ENCODE peak calls at places on chromosomes 4 and X, in seven cellular contexts. Z is skeletal muscle cell; R is NCI-H345; U is stimulated activated CD4-positive, alpha-beta T cell treated with anti-CD3 and anti-CD28 coated beads, Interleukin-4, amount 100 ng/mL, for 1 hour; E is heart left ventricle; L is K562; J is T-helper 9 cell. D is an unnamed sample.

GRCh38 chr4:160091631-160092030 is 988.8 kb downstream of the RAPGEF2 start:
- DNase-seq in Z (no peak), R (no peak), U (no peak), E (no peak), L (no peak), J (no peak), D (no peak)

GRCh38 chr4:170736710-170737109 is 647.0 kb upstream of the AADAT start:
- DNase-seq in Z (peak; percentile 1), R (no peak), U (no peak), E (no peak), L (no peak), J (no peak), D (no peak)

GRCh38 chrX:30822719-30823118 is 66.3 kb downstream of the TAB3 start:
- DNase-seq in Z (peak; percentile 11), R (no peak), U (no peak), E (no peak), L (peak; percentile 2), J (no peak), D (no peak)

GRCh38 chr4:148438047-148438446 is 4.2 kb downstream of the NR3C2 start:
- DNase-seq in Z (no peak), R (no peak), U (no peak), E (no peak), L (no peak), J (no peak), D (no peak)

GRCh38 chr4:74228691-74229640 is 71.0 kb downstream of the MTHFD2L start:
- DNase-seq in Z (no peak), R (peak; percentile 26), U (peak; percentile 67), E (peak; percentile 65), L (peak; percentile 59), J (peak; percentile 54), D (peak; percentile 86)

GRCh38 chrX:140733766-140734342 is 24.3 kb downstream of the LINC00632 start:
- DNase-seq in Z (no peak), R (peak; percentile 24), U (no peak), E (no peak), L (peak; percentile 22), J (no peak), D (peak; percentile 55)

GRCh38 chrX:53950130-53950733 is 94.0 kb downstream of the PHF8 start:
- DNase-seq in Z (no peak), R (no peak), U (no peak), E (no peak), L (no peak), J (no peak), D (no peak)

GRCh38 chr4:141132689-141133145 is 552 bp downstream of the RNF150 start:
- DNase-seq in Z (no peak), R (peak; percentile 27), U (peak; percentile 3), E (peak; percentile 66), L (no peak), J (no peak), D (no peak)

GRCh38 chrX:10168226-10168625 is 11.5 kb downstream of the CLCN4 start:
- DNase-seq in Z (no peak), R (no peak), U (no peak), E (no peak), L (no peak), J (no peak), D (no peak)

GRCh38 chr4:68372588-68372987 is 22.7 kb upstream of the YTHDC1 start:
- DNase-seq in Z (no peak), R (no peak), U (no peak), E (no peak), L (no peak), J (no peak), D (peak; percentile 14)

GRCh38 chr4:115675721-115676120 is 562.3 kb upstream of the NDST4 start:
- DNase-seq in Z (peak; percentile 50), R (no peak), U (no peak), E (no peak), L (no peak), J (no peak), D (no peak)